ENCODE peak calls at places on chromosomes 1 and 21, in five cellular contexts. One of them, this sample, is unnamed.

GRCh38 chr1:205648212-205648910 is 16.6 kb upstream of the ELK4 start:
- DNase-seq in AG10803: no peak
- DNase-seq in AG04450: no peak
- DNase-seq in HFF-Myc: no peak
- DNase-seq in astrocyte of the cerebellum: no peak
- DNase-seq in this sample: no peak

GRCh38 chr1:165352442-165353293 is 3.8 kb downstream of the LMX1A start:
- DNase-seq in astrocyte of the cerebellum: no peak
- DNase-seq in AG10803: no peak
- DNase-seq in HFF-Myc: no peak
- DNase-seq in AG04450: no peak
- DNase-seq in this sample: no peak

GRCh38 chr21:27035791-27036190 is 68.9 kb upstream of the ADAMTS5 start:
- DNase-seq in AG04450: no peak
- DNase-seq in astrocyte of the cerebellum: no peak
- DNase-seq in AG10803: no peak
- DNase-seq in HFF-Myc: no peak
- DNase-seq in this sample: no peak

GRCh38 chr1:248406721-248407692 is 4.2 kb downstream of the OR2T1 start:
- DNase-seq in AG04450: no peak
- DNase-seq in HFF-Myc: no peak
- DNase-seq in AG10803: no peak
- DNase-seq in astrocyte of the cerebellum: no peak
- DNase-seq in this sample: no peak

GRCh38 chr1:213871179-213871578 is 116.6 kb upstream of the PROX1 start:
- DNase-seq in astrocyte of the cerebellum: no peak
- DNase-seq in HFF-Myc: no peak
- DNase-seq in AG04450: no peak
- DNase-seq in AG10803: no peak
- DNase-seq in this sample: no peak

GRCh38 chr1:23772049-23772853 is 6.0 kb upstream of the PITHD1 start:
- DNase-seq in AG10803: peak; percentile 79
- DNase-seq in HFF-Myc: no peak
- DNase-seq in astrocyte of the cerebellum: peak; percentile 70
- DNase-seq in AG04450: peak; percentile 59
- DNase-seq in this sample: no peak

GRCh38 chr21:43812957-43813730 is 23.8 kb downstream of the RRP1 start:
- DNase-seq in astrocyte of the cerebellum: no peak
- DNase-seq in AG10803: no peak
- DNase-seq in AG04450: no peak
- DNase-seq in HFF-Myc: no peak
- DNase-seq in this sample: no peak

GRCh38 chr1:245330951-245331350 is 176.2 kb downstream of the KIF26B start:
- DNase-seq in HFF-Myc: no peak
- DNase-seq in AG10803: no peak
- DNase-seq in AG04450: no peak
- DNase-seq in astrocyte of the cerebellum: no peak
- DNase-seq in this sample: no peak

GRCh38 chr1:111696330-111696729 is 42.9 kb downstream of the INKA2 start:
- DNase-seq in AG04450: no peak
- DNase-seq in AG10803: no peak
- DNase-seq in HFF-Myc: no peak
- DNase-seq in astrocyte of the cerebellum: no peak
- DNase-seq in this sample: no peak

GRCh38 chr1:55363261-55363660 is 148.1 kb upstream of the USP24 start:
- DNase-seq in AG10803: peak; percentile 61
- DNase-seq in HFF-Myc: no peak
- DNase-seq in AG04450: peak; percentile 39
- DNase-seq in astrocyte of the cerebellum: no peak
- DNase-seq in this sample: no peak

GRCh38 chr1:161176468-161177111 is 717 bp downstream of the B4GALT3 start:
- DNase-seq in HFF-Myc: no peak
- DNase-seq in AG04450: no peak
- DNase-seq in AG10803: no peak
- DNase-seq in astrocyte of the cerebellum: no peak
- DNase-seq in this sample: no peak

GRCh38 chr1:161177112-161177935 is at the start of gene B4GALT3:
- DNase-seq in AG10803: peak; percentile 61
- DNase-seq in astrocyte of the cerebellum: no peak
- DNase-seq in HFF-Myc: no peak
- DNase-seq in AG04450: no peak
- DNase-seq in this sample: no peak

GRCh38 chr1:161174911-161175310 is 2.4 kb downstream of the B4GALT3 start:
- DNase-seq in AG10803: no peak
- DNase-seq in AG04450: no peak
- DNase-seq in astrocyte of the cerebellum: no peak
- DNase-seq in HFF-Myc: no peak
- DNase-seq in this sample: no peak

GRCh38 chr1:161177936-161178244 is 583 bp upstream of the B4GALT3 start:
- DNase-seq in AG10803: no peak
- DNase-seq in AG04450: no peak
- DNase-seq in HFF-Myc: no peak
- DNase-seq in astrocyte of the cerebellum: no peak
- DNase-seq in this sample: no peak

GRCh38 chr1:161175771-161176453 is 1.4 kb downstream of the B4GALT3 start:
- DNase-seq in AG10803: no peak
- DNase-seq in HFF-Myc: no peak
- DNase-seq in astrocyte of the cerebellum: no peak
- DNase-seq in AG04450: no peak
- DNase-seq in this sample: no peak
- H3K4me3 ChIP-seq in AG10803: peak overlapping the region; percentile 98
- H3K4me3 ChIP-seq in HFF-Myc: peak overlapping the region; percentile 81
- H3K4me3 ChIP-seq in astrocyte of the cerebellum: peak overlapping the region; percentile 96
- H3K4me3 ChIP-seq in AG04450: no peak overlapping the region
- H3K4me3 ChIP-seq in this sample: peak overlapping the region; percentile 99

GRCh38 chr1:40944326-40944725 is 35.2 kb upstream of the CTPS1 start:
- DNase-seq in AG10803: peak; percentile 24
- DNase-seq in astrocyte of the cerebellum: peak; percentile 26
- DNase-seq in AG04450: peak; percentile 76
- DNase-seq in HFF-Myc: no peak
- DNase-seq in this sample: peak; percentile 29
- H3K4me3 ChIP-seq in AG10803: no peak overlapping the region
- H3K4me3 ChIP-seq in astrocyte of the cerebellum: no peak overlapping the region
- H3K4me3 ChIP-seq in AG04450: no peak overlapping the region
- H3K4me3 ChIP-seq in HFF-Myc: no peak overlapping the region
- H3K4me3 ChIP-seq in this sample: no peak overlapping the region

GRCh38 chr1:25549273-25550154 is 6.1 kb downstream of the LDLRAP1 start:
- DNase-seq in HFF-Myc: no peak
- DNase-seq in astrocyte of the cerebellum: no peak
- DNase-seq in AG10803: no peak
- DNase-seq in AG04450: no peak
- DNase-seq in this sample: no peak
- H3K4me3 ChIP-seq in HFF-Myc: no peak overlapping the region
- H3K4me3 ChIP-seq in astrocyte of the cerebellum: no peak overlapping the region
- H3K4me3 ChIP-seq in AG10803: no peak overlapping the region
- H3K4me3 ChIP-seq in AG04450: no peak overlapping the region
- H3K4me3 ChIP-seq in this sample: no peak overlapping the region

GRCh38 chr1:117646956-117647355 is 41.1 kb downstream of the TENT5C start:
- DNase-seq in AG04450: no peak
- DNase-seq in HFF-Myc: no peak
- DNase-seq in astrocyte of the cerebellum: no peak
- DNase-seq in AG10803: no peak
- DNase-seq in this sample: no peak

GRCh38 chr1:117645343-117645742 is 39.5 kb downstream of the TENT5C start:
- DNase-seq in astrocyte of the cerebellum: no peak
- DNase-seq in HFF-Myc: no peak
- DNase-seq in AG10803: no peak
- DNase-seq in AG04450: no peak
- DNase-seq in this sample: no peak

GRCh38 chr1:117644696-117645311 is 39.0 kb downstream of the TENT5C start:
- DNase-seq in HFF-Myc: no peak
- DNase-seq in AG04450: no peak
- DNase-seq in astrocyte of the cerebellum: no peak
- DNase-seq in AG10803: no peak
- DNase-seq in this sample: no peak

GRCh38 chr1:117648015-117648414 is 42.2 kb downstream of the TENT5C start:
- DNase-seq in HFF-Myc: no peak
- DNase-seq in astrocyte of the cerebellum: no peak
- DNase-seq in AG04450: no peak
- DNase-seq in AG10803: no peak
- DNase-seq in this sample: no peak

GRCh38 chr1:117646007-117646913 is 40.4 kb downstream of the TENT5C start:
- DNase-seq in AG04450: no peak
- DNase-seq in AG10803: peak; percentile 79
- DNase-seq in astrocyte of the cerebellum: no peak
- DNase-seq in HFF-Myc: peak; percentile 7
- DNase-seq in this sample: peak; percentile 3
- H3K4me3 ChIP-seq in AG04450: no peak overlapping the region
- H3K4me3 ChIP-seq in AG10803: no peak overlapping the region
- H3K4me3 ChIP-seq in astrocyte of the cerebellum: no peak overlapping the region
- H3K4me3 ChIP-seq in HFF-Myc: no peak overlapping the region
- H3K4me3 ChIP-seq in this sample: no peak overlapping the region

GRCh38 chr21:37436180-37436579 is 69.6 kb downstream of the DYRK1A start:
- DNase-seq in AG04450: no peak
- DNase-seq in HFF-Myc: no peak
- DNase-seq in astrocyte of the cerebellum: no peak
- DNase-seq in AG10803: no peak
- DNase-seq in this sample: no peak

GRCh38 chr21:37433441-37433840 is 66.9 kb downstream of the DYRK1A start:
- DNase-seq in HFF-Myc: no peak
- DNase-seq in AG10803: no peak
- DNase-seq in astrocyte of the cerebellum: no peak
- DNase-seq in AG04450: no peak
- DNase-seq in this sample: no peak

GRCh38 chr21:37435719-37436118 is 69.1 kb downstream of the DYRK1A start:
- DNase-seq in AG10803: no peak
- DNase-seq in AG04450: no peak
- DNase-seq in HFF-Myc: peak; percentile 46
- DNase-seq in astrocyte of the cerebellum: no peak
- DNase-seq in this sample: no peak

GRCh38 chr21:37437376-37438080 is 71.0 kb downstream of the DYRK1A start:
- DNase-seq in astrocyte of the cerebellum: no peak
- DNase-seq in AG10803: peak; percentile 52
- DNase-seq in AG04450: no peak
- DNase-seq in HFF-Myc: no peak
- DNase-seq in this sample: no peak

DNA sequence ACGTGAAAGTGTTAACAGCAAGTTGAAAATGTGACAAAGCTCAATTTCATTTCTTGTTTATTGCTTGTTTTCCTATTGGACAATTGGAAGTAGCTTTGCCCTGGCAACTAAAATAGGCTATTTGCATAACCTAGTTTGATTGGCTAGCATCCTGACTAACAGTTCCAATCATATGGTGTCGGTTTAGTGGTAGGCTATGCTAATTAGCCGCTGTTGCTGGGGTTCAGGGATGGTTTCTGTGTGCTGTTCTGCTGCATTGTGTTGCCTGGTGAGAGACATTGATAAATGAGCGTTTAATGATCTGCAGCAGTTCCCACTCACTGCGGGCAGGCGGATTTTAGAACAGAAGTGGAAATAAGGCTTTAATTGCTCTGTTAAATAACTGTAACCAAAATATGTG is 68.5 kb downstream of the DYRK1A start:
- DNase-seq in astrocyte of the cerebellum: peak; percentile 97
- DNase-seq in AG04450: peak; percentile 39
- DNase-seq in HFF-Myc: peak; percentile 93
- DNase-seq in AG10803: peak; percentile 93
- DNase-seq in this sample: peak; percentile 61
- H3K4me3 ChIP-seq in astrocyte of the cerebellum: no peak overlapping the region
- H3K4me3 ChIP-seq in AG04450: no peak overlapping the region
- H3K4me3 ChIP-seq in HFF-Myc: no peak overlapping the region
- H3K4me3 ChIP-seq in AG10803: no peak overlapping the region
- H3K4me3 ChIP-seq in this sample: no peak overlapping the region

DNA sequence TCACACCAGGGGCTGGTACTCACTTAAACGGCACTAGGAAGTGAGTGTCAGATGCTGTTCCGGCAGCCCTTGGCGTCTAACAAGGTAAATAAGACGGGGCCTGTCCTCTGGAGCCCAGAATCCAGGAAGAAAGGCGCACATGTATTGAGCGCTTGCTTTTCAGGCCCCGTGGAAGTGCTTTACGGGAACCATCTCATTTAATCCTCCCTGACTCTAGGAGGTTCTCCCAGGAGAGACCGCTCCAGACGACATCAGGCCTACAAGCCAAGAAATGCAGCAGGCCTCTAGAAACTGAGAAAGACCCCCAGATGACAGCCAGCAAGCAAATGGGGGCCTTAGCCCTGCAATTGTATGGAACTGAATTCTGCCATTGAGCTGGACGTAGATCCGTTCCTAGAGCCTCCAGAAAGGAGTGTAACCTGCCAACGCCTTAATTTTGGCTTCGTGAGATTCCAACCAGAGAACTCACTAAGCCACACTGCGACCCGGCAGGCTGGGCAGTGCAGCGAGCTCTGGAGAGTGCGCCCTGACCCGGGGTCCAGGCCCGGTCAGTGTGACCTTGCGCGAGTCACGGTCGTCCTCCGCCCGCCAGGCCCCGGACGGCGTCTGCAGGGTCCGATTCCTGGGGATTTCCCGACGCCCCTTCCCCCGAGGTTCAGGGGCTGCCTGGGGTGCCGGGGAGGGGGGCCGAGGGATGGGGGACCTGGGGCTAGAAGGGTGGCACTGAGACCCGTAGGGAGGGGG is 532 bp upstream of the MANEAL start:
- DNase-seq in AG04450: no peak
- DNase-seq in astrocyte of the cerebellum: no peak
- DNase-seq in AG10803: no peak
- DNase-seq in HFF-Myc: no peak
- DNase-seq in this sample: no peak
- H3K4me3 ChIP-seq in AG04450: no peak overlapping the region
- H3K4me3 ChIP-seq in astrocyte of the cerebellum: no peak overlapping the region
- H3K4me3 ChIP-seq in AG10803: no peak overlapping the region
- H3K4me3 ChIP-seq in HFF-Myc: no peak overlapping the region
- H3K4me3 ChIP-seq in this sample: no peak overlapping the region

GRCh38 chr1:80075351-80075750 is 1068.8 kb upstream of the ADGRL4 start:
- DNase-seq in AG10803: no peak
- DNase-seq in astrocyte of the cerebellum: no peak
- DNase-seq in HFF-Myc: no peak
- DNase-seq in AG04450: no peak
- DNase-seq in this sample: no peak
- H3K4me3 ChIP-seq in AG10803: no peak overlapping the region
- H3K4me3 ChIP-seq in astrocyte of the cerebellum: no peak overlapping the region
- H3K4me3 ChIP-seq in HFF-Myc: no peak overlapping the region
- H3K4me3 ChIP-seq in AG04450: no peak overlapping the region
- H3K4me3 ChIP-seq in this sample: no peak overlapping the region